ENCODE peak calls at places on chromosome 1, in ten cellular contexts. V is heart left ventricle, E is GM12892, N is gastrocnemius medialis, G is K562, K is A549, Q is H54, U is NB4, P is uterus, S is prostate gland. Z is an unnamed sample.

GRCh38 chr1:224503161-224504118 is 68.8 kb upstream of the WDR26 start:
- DNase-seq in V (peak; percentile 91), E (peak; percentile 89), N (peak; percentile 90), G (peak; percentile 100), K (peak; percentile 59), Q (peak; percentile 85), U (peak; percentile 99), P (peak; percentile 62), S (peak; percentile 96), Z (peak; percentile 98)

GRCh38 chr1:227884370-227885134 is 63.2 kb downstream of the WNT9A start:
- DNase-seq in V (no peak), E (peak; percentile 13), N (no peak), G (peak; percentile 15), K (no peak), Q (no peak), U (no peak), P (peak; percentile 15), S (no peak), Z (no peak)

GRCh38 chr1:177423083-177423482 is 252.3 kb downstream of the BRINP2 start:
- DNase-seq in V (no peak), E (no peak), N (no peak), G (no peak), K (no peak), Q (no peak), U (no peak), P (no peak), S (no peak), Z (no peak)

GRCh38 chr1:108896160-108897150 is 19.7 kb downstream of the GPSM2 start:
- DNase-seq in V (no peak), E (no peak), N (peak; percentile 17), G (no peak), K (no peak), Q (no peak), U (peak; percentile 19), P (no peak), S (no peak), Z (no peak)

GRCh38 chr1:161196521-161197451 is 2.1 kb downstream of the ADAMTS4 start:
- DNase-seq in V (peak; percentile 55), E (no peak), N (no peak), G (no peak), K (no peak), Q (no peak), U (no peak), P (peak; percentile 73), S (no peak), Z (no peak)

GRCh38 chr1:29260531-29260930 is 24.2 kb downstream of the PTPRU start:
- DNase-seq in V (no peak), E (no peak), N (no peak), G (no peak), K (no peak), Q (no peak), U (no peak), P (no peak), S (no peak), Z (no peak)

GRCh38 chr1:23224721-23225648 is 7.7 kb upstream of the HTR1D start:
- DNase-seq in V (peak; percentile 52), E (no peak), N (no peak), G (no peak), K (no peak), Q (peak; percentile 60), U (no peak), P (no peak), S (peak; percentile 41), Z (no peak)

GRCh38 chr1:54768093-54768492 is 3.8 kb upstream of the PARS2 start:
- DNase-seq in V (no peak), E (no peak), N (no peak), G (no peak), K (no peak), Q (no peak), U (peak; percentile 34), P (no peak), S (no peak), Z (peak; percentile 10)

GRCh38 chr1:200669314-200670214 is at the start of gene DDX59:
- DNase-seq in V (peak; percentile 97), E (peak; percentile 92), N (peak; percentile 92), G (peak; percentile 98), K (peak; percentile 95), Q (peak; percentile 90), U (peak; percentile 96), P (peak; percentile 97), S (peak; percentile 94), Z (peak; percentile 93)
- TF ChIP-seq POLR2A in V (peak; percentile 73), E (peak; percentile 80), N (peak; percentile 94), G (peak; percentile 98), K (peak; percentile 46), Q (peak; percentile 73), U (peak; percentile 63), P (peak; percentile 93), S (peak; percentile 71), Z (peak; percentile 91)

DNA sequence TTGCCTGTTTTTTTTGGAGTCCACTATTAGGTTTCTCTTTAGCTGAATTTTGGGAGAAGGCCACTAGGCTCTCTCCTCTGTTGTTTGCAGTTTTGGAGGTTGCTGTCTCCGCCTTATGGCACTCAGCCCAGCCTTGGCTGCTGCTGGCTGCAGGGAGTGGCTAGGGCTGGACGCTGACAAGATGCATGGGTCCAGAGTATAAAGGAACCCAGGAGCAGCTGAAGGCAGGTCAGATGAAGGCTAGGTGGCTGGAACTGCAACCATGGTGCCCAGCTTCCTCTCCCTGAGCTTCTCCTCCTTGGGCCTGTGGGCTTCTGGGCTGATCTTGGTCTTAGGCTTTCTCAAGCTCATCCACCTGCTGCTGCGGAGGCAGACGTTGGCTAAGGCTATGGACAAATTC is at the start of gene CYP4B1:
- DNase-seq in V (peak; percentile 45), E (no peak), N (peak; percentile 68), G (no peak), K (no peak), Q (no peak), U (no peak), P (peak; percentile 44), S (peak; percentile 82), Z (no peak)
- TF ChIP-seq POLR2A in V (peak; percentile 12), E (no peak), N (peak; percentile 83), G (no peak), K (no peak), Q (no peak), U (no peak), P (no peak), S (peak; percentile 76), Z (no peak)

GRCh38 chr1:6126028-6126427 is 54.1 kb downstream of the CHD5 start:
- DNase-seq in V (no peak), E (no peak), N (no peak), G (no peak), K (no peak), Q (no peak), U (no peak), P (no peak), S (no peak), Z (no peak)

GRCh38 chr1:6126521-6127067 is 53.5 kb downstream of the CHD5 start:
- DNase-seq in V (no peak), E (no peak), N (no peak), G (no peak), K (no peak), Q (no peak), U (no peak), P (no peak), S (no peak), Z (no peak)

GRCh38 chr1:6128276-6129081 is 51.6 kb downstream of the CHD5 start:
- DNase-seq in V (no peak), E (no peak), N (no peak), G (no peak), K (no peak), Q (no peak), U (no peak), P (no peak), S (no peak), Z (no peak)

GRCh38 chr1:6129313-6129712 is 50.8 kb downstream of the CHD5 start:
- DNase-seq in V (no peak), E (no peak), N (no peak), G (no peak), K (no peak), Q (no peak), U (peak; percentile 23), P (no peak), S (no peak), Z (peak; percentile 8)

DNA sequence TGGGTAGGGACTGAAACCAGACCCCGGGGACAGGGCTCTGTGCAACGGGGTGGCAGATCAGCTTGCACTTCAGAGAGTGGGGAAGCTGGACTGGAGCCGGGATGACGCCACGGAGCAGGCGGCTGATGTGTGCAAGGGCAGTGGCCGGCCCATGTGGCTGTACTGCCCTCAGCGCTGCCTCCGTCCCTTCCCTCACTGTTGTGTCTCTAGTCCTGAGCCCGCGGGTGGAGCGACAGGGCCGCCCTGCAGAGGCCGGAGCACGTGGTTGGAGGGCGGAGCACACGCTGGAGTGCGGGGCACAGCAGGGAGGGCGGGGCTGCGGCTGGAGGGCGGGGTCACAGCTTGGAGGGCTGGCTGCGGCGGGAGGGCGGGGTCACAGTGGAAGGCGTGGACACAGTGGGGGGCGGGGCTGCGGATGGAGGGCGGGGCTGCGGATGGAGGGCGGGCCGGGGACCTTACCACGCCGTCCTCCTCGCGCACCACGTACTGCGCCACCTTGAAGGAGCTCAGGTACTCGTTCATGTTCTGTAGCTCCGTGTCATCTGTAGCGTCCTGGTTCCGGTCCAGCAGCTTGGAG is 52.4 kb downstream of the CHD5 start:
- DNase-seq in V (peak; percentile 71), E (no peak), N (peak; percentile 21), G (peak; percentile 99), K (peak; percentile 54), Q (peak; percentile 28), U (peak; percentile 23), P (peak; percentile 44), S (peak; percentile 76), Z (peak; percentile 91)
- TF ChIP-seq POLR2A in V (no peak), E (no peak), N (no peak), G (no peak), K (no peak), Q (no peak), U (no peak), P (no peak), S (no peak), Z (no peak)

GRCh38 chr1:51728611-51729155 is 111.8 kb downstream of the OSBPL9 start:
- DNase-seq in V (no peak), E (no peak), N (no peak), G (no peak), K (no peak), Q (no peak), U (no peak), P (no peak), S (no peak), Z (no peak)

GRCh38 chr1:51729824-51730284 is 113.0 kb downstream of the OSBPL9 start:
- DNase-seq in V (no peak), E (peak; percentile 23), N (no peak), G (peak; percentile 66), K (peak; percentile 33), Q (peak; percentile 23), U (peak; percentile 83), P (no peak), S (no peak), Z (peak; percentile 72)

GRCh38 chr1:51726544-51727225 is 109.8 kb downstream of the OSBPL9 start:
- DNase-seq in V (no peak), E (no peak), N (no peak), G (no peak), K (no peak), Q (no peak), U (no peak), P (no peak), S (no peak), Z (no peak)

GRCh38 chr1:51731998-51732397 is 115.1 kb downstream of the OSBPL9 start:
- DNase-seq in V (no peak), E (no peak), N (no peak), G (no peak), K (no peak), Q (no peak), U (no peak), P (no peak), S (no peak), Z (no peak)

DNA sequence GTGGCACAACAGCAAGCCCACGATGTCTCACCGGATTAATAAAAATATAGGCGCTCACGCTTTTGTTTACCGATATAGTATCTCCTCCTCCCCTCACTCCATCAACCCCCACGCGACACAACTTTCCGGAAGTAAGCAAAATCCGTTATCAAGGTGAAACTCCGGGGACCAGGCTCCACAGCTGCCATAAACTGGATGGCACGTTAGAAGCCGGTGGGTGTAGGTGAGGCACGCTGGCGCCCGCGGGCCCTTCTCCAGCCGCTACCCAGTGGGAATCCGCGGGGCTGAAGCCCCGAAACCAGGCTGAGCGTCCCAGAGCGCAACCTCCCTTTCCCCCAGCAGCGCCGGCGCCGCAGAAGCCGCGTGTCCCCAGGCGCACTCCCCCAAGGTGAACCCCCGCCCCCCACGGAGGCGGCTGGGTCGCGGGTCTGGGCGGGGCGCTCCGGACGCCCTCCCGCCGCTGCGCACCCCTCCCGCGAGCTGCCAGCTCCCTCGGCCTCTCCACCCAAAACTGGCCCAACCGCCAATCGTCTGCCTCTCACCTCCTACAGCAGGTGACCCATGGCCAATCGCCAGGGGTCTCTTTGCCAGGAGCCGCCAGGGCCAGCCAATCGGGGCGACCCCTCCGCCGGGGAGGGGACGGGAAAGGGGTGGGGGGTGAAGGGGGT is 112.4 kb downstream of the OSBPL9 start:
- DNase-seq in V (peak; percentile 93), E (peak; percentile 92), N (peak; percentile 46), G (peak; percentile 100), K (peak; percentile 90), Q (peak; percentile 96), U (peak; percentile 99), P (peak; percentile 77), S (peak; percentile 93), Z (peak; percentile 94)
- TF ChIP-seq POLR2A in V (no peak), E (peak; percentile 88), N (no peak), G (peak; percentile 94), K (peak; percentile 56), Q (peak; percentile 62), U (peak; percentile 47), P (peak; percentile 40), S (peak; percentile 47), Z (peak; percentile 50)

Z was measured in erythroblast.